ENCODE peak calls at places on chromosome 3, in five cellular contexts. D is mucosa of descending colon, P is GM20000, E is brain microvascular endothelial cell, S is GM12864. W is an unnamed sample.

GRCh38 chr3:70550723-70551319 is 238.4 kb upstream of the MDFIC2 start:
- DNase-seq in D (peak; percentile 54), E (peak; percentile 73), P (no peak), S (peak; percentile 8), W (no peak)

GRCh38 chr3:112351823-112352222 is 18.9 kb downstream of the CD200 start:
- DNase-seq in P (no peak), D (no peak), S (no peak), E (no peak), W (no peak)

GRCh38 chr3:41331023-41331422 is 131.7 kb downstream of the CTNNB1 start:
- DNase-seq in E (no peak), P (no peak), S (no peak), D (no peak), W (no peak)

GRCh38 chr3:176431986-176432385 is 765.3 kb downstream of the TBL1XR1 start:
- DNase-seq in D (no peak), S (no peak), E (peak; percentile 25), P (no peak), W (no peak)

GRCh38 chr3:49158108-49158709 is 7.9 kb downstream of the CCDC71 start:
- DNase-seq in E (no peak), P (peak; percentile 56), D (no peak), S (no peak), W (no peak)

GRCh38 chr3:21779909-21780308 is 28.9 kb upstream of the ZNF385D start:
- DNase-seq in E (no peak), S (no peak), D (no peak), P (no peak), W (no peak)

GRCh38 chr3:106068795-106069194 is 200.0 kb upstream of the CBLB start:
- DNase-seq in D (no peak), E (no peak), S (no peak), P (peak; percentile 37), W (peak; percentile 40)

GRCh38 chr3:46282696-46283095 is 40.4 kb downstream of the CCR3 start:
- DNase-seq in P (no peak), D (no peak), S (no peak), E (no peak), W (no peak)

GRCh38 chr3:89702404-89702803 is 595.0 kb downstream of the EPHA3 start:
- DNase-seq in E (no peak), D (no peak), S (no peak), P (no peak), W (no peak)

GRCh38 chr3:114307841-114308228 is 14.0 kb downstream of the TIGIT start:
- DNase-seq in D (no peak), P (no peak), S (no peak), E (no peak), W (no peak)

GRCh38 chr3:4978966-4979400 is 254 bp upstream of the BHLHE40 start:
- DNase-seq in S (peak; percentile 85), E (peak; percentile 99), P (peak; percentile 91), D (peak; percentile 98), W (peak; percentile 90)

GRCh38 chr3:41000471-41000870 is 198.8 kb upstream of the CTNNB1 start:
- DNase-seq in P (no peak), D (no peak), S (no peak), E (no peak), W (no peak)

GRCh38 chr3:190973760-190974159 is 111.3 kb upstream of the GMNC start:
- DNase-seq in E (no peak), S (no peak), P (no peak), D (no peak), W (no peak)

GRCh38 chr3:160180581-160181216 is 44.5 kb upstream of the C3orf80 start:
- DNase-seq in S (no peak), D (no peak), E (no peak), P (no peak), W (no peak)

GRCh38 chr3:188239577-188239976 is 85.6 kb downstream of the LPP start:
- DNase-seq in P (no peak), D (no peak), E (no peak), S (no peak), W (no peak)

GRCh38 chr3:94616833-94617232 is 554.0 kb downstream of the NSUN3 start:
- DNase-seq in E (no peak), P (no peak), S (no peak), D (no peak), W (no peak)

GRCh38 chr3:39105687-39106063 is 1.8 kb downstream of the GORASP1 start:
- DNase-seq in D (no peak), E (no peak), S (no peak), P (no peak), W (no peak)

GRCh38 chr3:39106281-39107055 is 959 bp downstream of the GORASP1 start:
- DNase-seq in S (no peak), P (no peak), D (no peak), E (peak; percentile 22), W (peak; percentile 66)

GRCh38 chr3:39107874-39108308 is 411 bp downstream of the TTC21A start:
- DNase-seq in P (peak; percentile 36), S (no peak), E (no peak), D (no peak), W (no peak)

GRCh38 chr3:39108309-39108708 is 829 bp downstream of the TTC21A start:
- DNase-seq in S (peak; percentile 87), D (no peak), E (no peak), P (peak; percentile 78), W (peak; percentile 76)

GRCh38 chr3:39107056-39107873 is at the start of the genes GORASP1 and TTC21A:
- DNase-seq in D (peak; percentile 91), S (no peak), E (peak; percentile 89), P (peak; percentile 89), W (peak; percentile 90)
- TF ChIP-seq CTCF in D (no peak), S (no peak), E (no peak), P (no peak), W (no peak)

GRCh38 chr3:14509796-14510100 is 30.4 kb downstream of the GRIP2 start:
- DNase-seq in E (no peak), S (no peak), P (no peak), D (peak; percentile 31), W (no peak)

GRCh38 chr3:14507345-14507741 is 32.8 kb downstream of the GRIP2 start:
- DNase-seq in P (no peak), E (no peak), S (no peak), D (no peak), W (no peak)

GRCh38 chr3:14507757-14508504 is 32.2 kb downstream of the GRIP2 start:
- DNase-seq in E (no peak), P (no peak), S (no peak), D (no peak), W (no peak)

GRCh38 chr3:14508966-14509795 is 31.0 kb downstream of the GRIP2 start:
- DNase-seq in S (no peak), P (peak; percentile 89), D (peak; percentile 64), E (peak; percentile 18), W (peak; percentile 91)

GRCh38 chr3:14508505-14508819 is 31.7 kb downstream of the GRIP2 start:
- DNase-seq in P (no peak), S (no peak), E (no peak), D (no peak), W (no peak)
- TF ChIP-seq CTCF in P (no peak), S (no peak), E (no peak), D (no peak), W (no peak)

DNA sequence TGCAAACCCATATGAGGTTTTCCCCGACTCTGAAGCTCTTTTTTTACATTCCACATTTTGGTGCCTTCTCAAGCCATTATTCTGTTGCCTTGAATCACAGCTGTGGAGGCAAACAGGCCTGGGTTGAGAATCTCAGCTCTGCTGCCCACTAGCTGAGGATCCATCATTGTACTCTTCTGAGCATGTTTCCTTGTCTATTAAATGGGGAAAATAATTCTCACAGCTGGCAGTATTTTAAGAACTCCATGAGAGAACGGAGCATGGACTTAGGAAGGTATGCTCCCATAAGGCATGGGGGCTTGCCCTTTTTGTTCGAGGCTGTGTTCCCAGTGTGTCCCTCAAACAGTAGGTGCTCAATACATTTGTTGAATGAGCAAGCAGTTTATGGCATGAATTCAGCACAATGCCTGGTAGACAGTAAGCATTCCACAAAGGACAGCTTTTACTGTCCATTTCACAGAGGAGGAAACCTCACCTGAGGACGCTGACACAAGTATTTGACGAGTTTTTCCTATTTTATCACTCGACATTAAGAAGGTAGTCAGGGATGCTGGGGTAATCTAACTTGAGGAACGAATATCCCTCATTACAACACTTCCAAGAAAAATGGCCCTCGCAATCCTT is 2.2 kb upstream of the PTPRG start:
- DNase-seq in P (no peak), D (no peak), E (no peak), S (no peak), W (no peak)
- TF ChIP-seq CTCF in P (no peak), D (no peak), E (peak; percentile 60), S (no peak), W (no peak)

GRCh38 chr3:65483475-65483874 is 555.2 kb downstream of the MAGI1 start:
- DNase-seq in S (no peak), E (no peak), D (no peak), P (no peak), W (no peak)
- TF ChIP-seq CTCF in S (no peak), E (no peak), D (no peak), P (no peak), W (no peak)

DNA sequence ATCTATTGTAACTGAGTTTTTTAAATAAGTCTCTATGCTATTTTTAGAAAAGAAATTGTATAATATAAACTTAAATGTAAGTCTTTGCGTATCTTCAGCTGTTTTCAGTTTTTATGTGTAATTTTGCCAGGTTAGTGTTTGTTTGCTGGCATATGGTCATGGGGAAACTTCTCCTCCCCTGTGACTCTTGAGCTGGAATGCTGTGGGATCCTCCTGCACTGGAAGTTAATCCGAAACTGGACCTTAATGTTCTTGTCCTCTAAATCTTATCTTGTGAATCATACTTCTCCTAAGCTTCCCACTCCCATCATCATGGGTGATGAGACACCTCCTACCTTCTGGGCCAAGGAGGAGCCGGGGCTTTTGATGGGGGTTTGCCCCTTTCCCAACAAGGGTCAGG is 52.4 kb upstream of the CHST2 start:
- DNase-seq in D (no peak), E (no peak), P (no peak), S (no peak), W (no peak)
- TF ChIP-seq CTCF in D (no peak), E (no peak), P (no peak), S (no peak), W (no peak)

GRCh38 chr3:65439641-65440040 is 599.1 kb downstream of the MAGI1 start:
- DNase-seq in P (peak; percentile 17), S (no peak), D (no peak), E (peak; percentile 47), W (peak; percentile 3)
- TF ChIP-seq CTCF in P (no peak), S (peak; percentile 30), D (no peak), E (peak; percentile 81), W (peak; percentile 29)

GRCh38 chr3:141050913-141051632 is at the start of gene SPSB4:
- DNase-seq in P (no peak), S (no peak), D (peak; percentile 54), E (peak; percentile 28), W (no peak)
- TF ChIP-seq CTCF in P (no peak), S (no peak), D (no peak), E (peak; percentile 15), W (no peak)

DNA sequence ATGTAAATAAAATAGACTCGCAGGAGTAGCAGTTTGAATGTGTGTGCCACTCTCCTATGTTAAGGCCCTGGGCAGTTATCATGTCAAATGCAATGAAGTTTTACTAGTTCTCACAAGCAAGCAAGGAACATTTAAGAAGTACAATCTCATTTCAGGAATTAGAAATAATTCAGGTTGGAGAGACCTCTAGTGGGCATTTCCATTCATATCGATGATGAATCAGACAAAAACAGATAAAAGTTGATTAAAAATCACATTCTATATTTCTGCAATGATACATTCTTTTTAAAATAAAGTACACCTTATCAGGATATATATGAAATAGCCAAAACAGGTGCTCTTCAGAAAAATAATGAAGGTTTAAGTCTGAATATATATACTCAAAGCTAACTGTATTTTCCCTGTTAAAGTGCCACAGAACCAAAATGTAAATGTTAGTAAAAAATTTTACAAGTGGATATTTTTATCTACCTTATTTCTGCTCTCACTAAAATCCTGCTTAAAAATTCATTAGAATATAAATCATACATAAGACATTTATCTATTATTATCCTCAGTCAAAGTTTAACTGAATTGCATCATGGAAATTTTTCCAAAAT is 492.4 kb upstream of the FRG2C start:
- DNase-seq in D (no peak), P (no peak), S (no peak), E (no peak), W (no peak)
- TF ChIP-seq CTCF in D (no peak), P (no peak), S (no peak), E (peak; percentile 25), W (peak; percentile 25)

W was measured in GM13976.